ENCODE peak calls at places on chromosome 22, in four cellular contexts. B is lower lobe of right lung, L is NCI-H774, U is Right ventricle myocardium superior. Z is an unnamed sample.

GRCh38 chr22:45912910-45913309 is 64.1 kb downstream of the WNT7B start:
- DNase-seq in B (no peak), L (no peak), U (no peak), Z (no peak)

GRCh38 chr22:49977578-49977977 is 17.0 kb downstream of the PIM3 start:
- DNase-seq in B (peak), L (no peak), U (no peak), Z (no peak)

GRCh38 chr22:18012528-18012927 is 11.8 kb downstream of the MICAL3 start:
- DNase-seq in B (no peak), L (no peak), U (no peak), Z (no peak)

GRCh38 chr22:50192056-50192824 is 6.5 kb downstream of the TRABD start:
- DNase-seq in B (no peak), L (no peak), U (no peak), Z (no peak)

GRCh38 chr22:42299586-42300285 is 29.3 kb upstream of the TCF20 start:
- DNase-seq in B (no peak), L (no peak), U (peak), Z (peak)

GRCh38 chr22:19875531-19876313 is 21.0 kb upstream of the GNB1L start:
- DNase-seq in B (peak), L (no peak), U (peak), Z (peak)

GRCh38 chr22:37057226-37057625 is 5.7 kb downstream of the KCTD17 start:
- DNase-seq in B (no peak), L (no peak), U (no peak), Z (no peak)

GRCh38 chr22:46445771-46446485 is 91.5 kb downstream of the CELSR1 start:
- DNase-seq in B (no peak), L (no peak), U (no peak), Z (no peak)